ENCODE peak calls at places on chromosomes 3 and 15, in ten cellular contexts. One of them, this sample, is unnamed.

GRCh38 chr3:37227870-37228549 is 53.6 kb upstream of the LRRFIP2 start:
- DNase-seq in AG04450: no peak
- DNase-seq in brain microvascular endothelial cell: no peak
- DNase-seq in cardiac fibroblast: no peak
- DNase-seq in HCT116: no peak
- DNase-seq in GM12865: no peak
- DNase-seq in endothelial cell: no peak
- DNase-seq in HFFc6: no peak
- DNase-seq in GM06990: no peak
- DNase-seq in GM10248: no peak
- DNase-seq in this sample: no peak

GRCh38 chr15:48486228-48486627 is 155.0 kb downstream of the DUT start:
- DNase-seq in HFFc6: no peak
- DNase-seq in HCT116: no peak
- DNase-seq in cardiac fibroblast: no peak
- DNase-seq in AG04450: no peak
- DNase-seq in GM12865: peak; percentile 5
- DNase-seq in endothelial cell: no peak
- DNase-seq in GM06990: no peak
- DNase-seq in brain microvascular endothelial cell: no peak
- DNase-seq in GM10248: no peak
- DNase-seq in this sample: no peak

GRCh38 chr3:52973806-52974205 is 72.1 kb downstream of the SFMBT1 start:
- DNase-seq in GM06990: no peak
- DNase-seq in cardiac fibroblast: no peak
- DNase-seq in endothelial cell: no peak
- DNase-seq in AG04450: no peak
- DNase-seq in brain microvascular endothelial cell: no peak
- DNase-seq in HCT116: no peak
- DNase-seq in HFFc6: peak; percentile 7
- DNase-seq in GM12865: no peak
- DNase-seq in GM10248: no peak
- DNase-seq in this sample: no peak

GRCh38 chr15:93983501-93983900 is 247.9 kb upstream of the MCTP2 start:
- DNase-seq in brain microvascular endothelial cell: no peak
- DNase-seq in GM10248: no peak
- DNase-seq in HCT116: no peak
- DNase-seq in AG04450: no peak
- DNase-seq in GM12865: no peak
- DNase-seq in cardiac fibroblast: no peak
- DNase-seq in GM06990: no peak
- DNase-seq in endothelial cell: no peak
- DNase-seq in HFFc6: no peak
- DNase-seq in this sample: no peak

GRCh38 chr3:118171236-118171852 is 863.3 kb downstream of the IGSF11 start:
- DNase-seq in brain microvascular endothelial cell: no peak
- DNase-seq in cardiac fibroblast: no peak
- DNase-seq in HCT116: no peak
- DNase-seq in GM10248: no peak
- DNase-seq in GM12865: no peak
- DNase-seq in HFFc6: no peak
- DNase-seq in endothelial cell: no peak
- DNase-seq in GM06990: no peak
- DNase-seq in AG04450: no peak
- DNase-seq in this sample: no peak

GRCh38 chr3:101842245-101842934 is 6.9 kb upstream of the NFKBIZ start:
- DNase-seq in cardiac fibroblast: no peak
- DNase-seq in HFFc6: no peak
- DNase-seq in brain microvascular endothelial cell: no peak
- DNase-seq in GM12865: no peak
- DNase-seq in GM10248: no peak
- DNase-seq in AG04450: no peak
- DNase-seq in GM06990: no peak
- DNase-seq in HCT116: no peak
- DNase-seq in endothelial cell: no peak
- DNase-seq in this sample: no peak

GRCh38 chr3:150610785-150611184 is 7.7 kb downstream of the SELENOT start:
- DNase-seq in GM12865: no peak
- DNase-seq in brain microvascular endothelial cell: no peak
- DNase-seq in HFFc6: peak; percentile 17
- DNase-seq in GM06990: no peak
- DNase-seq in HCT116: no peak
- DNase-seq in GM10248: no peak
- DNase-seq in cardiac fibroblast: peak; percentile 35
- DNase-seq in AG04450: no peak
- DNase-seq in endothelial cell: no peak
- DNase-seq in this sample: no peak

GRCh38 chr15:92763459-92763858 is 107.9 kb upstream of the FAM174B start:
- DNase-seq in GM12865: peak; percentile 5
- DNase-seq in HCT116: no peak
- DNase-seq in AG04450: no peak
- DNase-seq in HFFc6: no peak
- DNase-seq in brain microvascular endothelial cell: no peak
- DNase-seq in GM06990: peak; percentile 6
- DNase-seq in cardiac fibroblast: no peak
- DNase-seq in GM10248: no peak
- DNase-seq in endothelial cell: no peak
- DNase-seq in this sample: no peak

GRCh38 chr3:30370681-30371271 is 235.6 kb upstream of the TGFBR2 start:
- DNase-seq in cardiac fibroblast: peak; percentile 69
- DNase-seq in brain microvascular endothelial cell: no peak
- DNase-seq in GM10248: no peak
- DNase-seq in HCT116: no peak
- DNase-seq in GM12865: no peak
- DNase-seq in endothelial cell: no peak
- DNase-seq in AG04450: no peak
- DNase-seq in GM06990: no peak
- DNase-seq in HFFc6: peak; percentile 49
- DNase-seq in this sample: no peak

GRCh38 chr3:31893174-31893573 is 87.9 kb downstream of the OSBPL10 start:
- DNase-seq in endothelial cell: no peak
- DNase-seq in HCT116: no peak
- DNase-seq in AG04450: no peak
- DNase-seq in HFFc6: no peak
- DNase-seq in GM10248: no peak
- DNase-seq in brain microvascular endothelial cell: no peak
- DNase-seq in GM12865: no peak
- DNase-seq in GM06990: no peak
- DNase-seq in cardiac fibroblast: peak; percentile 38
- DNase-seq in this sample: no peak

GRCh38 chr3:13932578-13933295 is 52.9 kb upstream of the WNT7A start:
- DNase-seq in GM06990: no peak
- DNase-seq in AG04450: no peak
- DNase-seq in HCT116: no peak
- DNase-seq in HFFc6: no peak
- DNase-seq in GM10248: no peak
- DNase-seq in endothelial cell: no peak
- DNase-seq in brain microvascular endothelial cell: no peak
- DNase-seq in GM12865: no peak
- DNase-seq in cardiac fibroblast: no peak
- DNase-seq in this sample: no peak

GRCh38 chr3:13931172-13931571 is 51.3 kb upstream of the WNT7A start:
- DNase-seq in GM12865: no peak
- DNase-seq in endothelial cell: no peak
- DNase-seq in brain microvascular endothelial cell: no peak
- DNase-seq in cardiac fibroblast: no peak
- DNase-seq in HFFc6: no peak
- DNase-seq in GM06990: no peak
- DNase-seq in HCT116: no peak
- DNase-seq in GM10248: no peak
- DNase-seq in AG04450: no peak
- DNase-seq in this sample: no peak

GRCh38 chr3:13927295-13927694 is 47.4 kb upstream of the WNT7A start:
- DNase-seq in cardiac fibroblast: no peak
- DNase-seq in HCT116: peak; percentile 3
- DNase-seq in GM10248: no peak
- DNase-seq in HFFc6: no peak
- DNase-seq in endothelial cell: no peak
- DNase-seq in AG04450: no peak
- DNase-seq in GM12865: no peak
- DNase-seq in brain microvascular endothelial cell: no peak
- DNase-seq in GM06990: no peak
- DNase-seq in this sample: no peak
- TF ChIP-seq CTCF in cardiac fibroblast: peak; percentile 3
- TF ChIP-seq CTCF in HCT116: peak; percentile 23
- TF ChIP-seq CTCF in GM10248: no peak
- TF ChIP-seq CTCF in HFFc6: peak; percentile 46
- TF ChIP-seq CTCF in endothelial cell: no peak
- TF ChIP-seq CTCF in AG04450: peak; percentile 6
- TF ChIP-seq CTCF in GM12865: no peak
- TF ChIP-seq CTCF in brain microvascular endothelial cell: peak; percentile 7
- TF ChIP-seq CTCF in GM06990: peak; percentile 5
- TF ChIP-seq CTCF in this sample: no peak

GRCh38 chr15:64361259-64361658 is 5.3 kb upstream of the CSNK1G1 start:
- DNase-seq in brain microvascular endothelial cell: no peak
- DNase-seq in GM10248: no peak
- DNase-seq in HCT116: no peak
- DNase-seq in GM06990: no peak
- DNase-seq in GM12865: no peak
- DNase-seq in endothelial cell: no peak
- DNase-seq in AG04450: no peak
- DNase-seq in HFFc6: no peak
- DNase-seq in cardiac fibroblast: no peak
- DNase-seq in this sample: no peak

GRCh38 chr15:64354683-64355558 is 1.1 kb downstream of the CSNK1G1 start:
- DNase-seq in endothelial cell: no peak
- DNase-seq in cardiac fibroblast: peak; percentile 10
- DNase-seq in GM12865: peak; percentile 17
- DNase-seq in HFFc6: no peak
- DNase-seq in GM06990: no peak
- DNase-seq in GM10248: no peak
- DNase-seq in HCT116: no peak
- DNase-seq in brain microvascular endothelial cell: no peak
- DNase-seq in AG04450: no peak
- DNase-seq in this sample: no peak

GRCh38 chr15:64351265-64351664 is 4.7 kb downstream of the CSNK1G1 start:
- DNase-seq in cardiac fibroblast: no peak
- DNase-seq in GM12865: no peak
- DNase-seq in HCT116: no peak
- DNase-seq in GM06990: no peak
- DNase-seq in GM10248: no peak
- DNase-seq in HFFc6: peak; percentile 7
- DNase-seq in endothelial cell: no peak
- DNase-seq in AG04450: no peak
- DNase-seq in brain microvascular endothelial cell: no peak
- DNase-seq in this sample: no peak

GRCh38 chr15:64355559-64356442 is at the start of gene CSNK1G1:
- DNase-seq in AG04450: peak; percentile 95
- DNase-seq in HCT116: peak; percentile 91
- DNase-seq in GM10248: peak; percentile 94
- DNase-seq in GM12865: peak; percentile 96
- DNase-seq in endothelial cell: peak; percentile 93
- DNase-seq in GM06990: peak; percentile 90
- DNase-seq in brain microvascular endothelial cell: peak; percentile 97
- DNase-seq in cardiac fibroblast: peak; percentile 99
- DNase-seq in HFFc6: peak; percentile 95
- DNase-seq in this sample: peak; percentile 89

DNA sequence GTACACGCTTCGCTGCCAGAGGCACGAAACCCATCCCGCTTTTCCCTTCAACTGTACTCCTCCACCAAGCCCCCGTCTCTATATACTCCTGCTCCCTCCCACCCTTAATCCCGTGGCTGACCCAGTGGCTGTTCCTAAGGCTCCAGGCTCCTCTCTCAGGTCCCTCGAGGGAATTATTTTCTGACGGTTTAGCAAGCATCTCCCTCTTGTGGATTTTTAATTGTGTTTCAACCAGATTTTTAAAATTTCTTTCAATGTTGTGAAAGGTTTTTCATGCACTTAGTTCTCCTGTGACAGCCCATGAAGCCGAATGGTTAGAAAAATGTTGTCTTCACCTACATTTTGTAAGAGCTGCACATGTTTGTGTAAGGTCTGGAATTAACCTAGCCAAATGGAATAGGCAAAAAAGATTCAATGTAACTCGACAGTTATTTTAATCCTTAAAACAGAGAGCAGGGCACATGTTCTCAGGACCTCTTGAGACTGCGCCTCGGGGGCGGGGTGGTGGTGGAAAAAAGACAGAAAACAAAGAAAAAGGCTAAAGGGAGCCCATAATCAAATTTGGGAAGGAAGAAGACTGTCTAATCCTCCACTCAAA is 569 bp upstream of the CSNK1G1 start:
- DNase-seq in GM06990: no peak
- DNase-seq in GM10248: peak; percentile 27
- DNase-seq in endothelial cell: no peak
- DNase-seq in HCT116: peak; percentile 61
- DNase-seq in GM12865: no peak
- DNase-seq in brain microvascular endothelial cell: peak; percentile 85
- DNase-seq in HFFc6: peak; percentile 86
- DNase-seq in AG04450: peak; percentile 45
- DNase-seq in cardiac fibroblast: peak; percentile 96
- DNase-seq in this sample: no peak
- TF ChIP-seq CTCF in GM06990: peak; percentile 9
- TF ChIP-seq CTCF in GM10248: peak; percentile 32
- TF ChIP-seq CTCF in endothelial cell: no peak
- TF ChIP-seq CTCF in HCT116: peak; percentile 87
- TF ChIP-seq CTCF in GM12865: no peak
- TF ChIP-seq CTCF in brain microvascular endothelial cell: peak; percentile 56
- TF ChIP-seq CTCF in HFFc6: peak; percentile 81
- TF ChIP-seq CTCF in AG04450: peak; percentile 61
- TF ChIP-seq CTCF in cardiac fibroblast: peak; percentile 26
- TF ChIP-seq CTCF in this sample: peak; percentile 25

DNA sequence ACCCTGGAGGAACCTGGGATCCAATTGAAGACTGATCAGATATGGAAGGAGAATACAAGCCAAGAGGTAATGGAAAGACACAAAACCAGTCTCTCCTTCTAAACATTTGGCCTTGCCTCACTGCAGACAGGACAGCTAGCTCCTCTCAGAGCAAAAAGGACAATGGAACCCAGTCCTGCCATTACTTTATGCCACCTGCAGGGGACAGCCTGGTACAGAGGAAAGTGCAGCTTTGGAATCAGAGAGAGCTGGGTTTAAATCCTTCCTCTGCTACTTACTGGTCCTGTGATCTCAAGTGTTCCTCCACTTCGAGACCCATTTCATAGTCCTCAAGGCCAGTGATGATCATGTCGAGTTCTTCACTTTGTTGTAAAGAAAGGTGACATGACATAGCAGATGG is 159.4 kb upstream of the SMAD3 start:
- DNase-seq in GM06990: no peak
- DNase-seq in HFFc6: no peak
- DNase-seq in endothelial cell: no peak
- DNase-seq in cardiac fibroblast: no peak
- DNase-seq in HCT116: no peak
- DNase-seq in GM10248: no peak
- DNase-seq in AG04450: no peak
- DNase-seq in GM12865: no peak
- DNase-seq in brain microvascular endothelial cell: no peak
- DNase-seq in this sample: no peak
- TF ChIP-seq CTCF in GM06990: no peak
- TF ChIP-seq CTCF in HFFc6: peak; percentile 54
- TF ChIP-seq CTCF in endothelial cell: peak; percentile 32
- TF ChIP-seq CTCF in cardiac fibroblast: peak; percentile 16
- TF ChIP-seq CTCF in HCT116: no peak
- TF ChIP-seq CTCF in GM10248: no peak
- TF ChIP-seq CTCF in AG04450: no peak
- TF ChIP-seq CTCF in GM12865: no peak
- TF ChIP-seq CTCF in brain microvascular endothelial cell: peak; percentile 32
- TF ChIP-seq CTCF in this sample: peak; percentile 31

DNA sequence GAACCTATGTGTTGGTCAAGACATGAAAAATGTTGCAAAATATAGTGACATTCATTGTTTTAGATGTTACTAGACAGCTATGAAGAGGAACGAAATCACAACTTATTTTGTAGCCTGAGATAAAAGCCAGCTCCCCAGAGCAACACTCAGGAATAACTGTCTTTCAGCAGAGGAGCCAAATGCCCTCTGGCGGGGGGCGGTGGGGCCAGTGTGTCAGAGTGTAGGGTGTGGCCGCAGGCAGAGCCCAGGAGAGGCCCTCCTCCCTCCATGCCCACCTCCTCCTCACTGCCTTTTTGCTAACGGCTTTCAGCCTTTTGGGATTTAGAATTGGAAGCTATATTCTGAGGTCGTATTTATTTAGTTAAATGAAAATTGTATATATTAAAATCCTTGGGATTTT is 16.9 kb downstream of the APOD start:
- DNase-seq in endothelial cell: no peak
- DNase-seq in HCT116: no peak
- DNase-seq in HFFc6: no peak
- DNase-seq in GM12865: no peak
- DNase-seq in AG04450: no peak
- DNase-seq in GM06990: no peak
- DNase-seq in brain microvascular endothelial cell: no peak
- DNase-seq in cardiac fibroblast: no peak
- DNase-seq in GM10248: no peak
- DNase-seq in this sample: no peak
- TF ChIP-seq CTCF in endothelial cell: no peak
- TF ChIP-seq CTCF in HCT116: no peak
- TF ChIP-seq CTCF in HFFc6: no peak
- TF ChIP-seq CTCF in GM12865: no peak
- TF ChIP-seq CTCF in AG04450: no peak
- TF ChIP-seq CTCF in GM06990: no peak
- TF ChIP-seq CTCF in brain microvascular endothelial cell: no peak
- TF ChIP-seq CTCF in cardiac fibroblast: no peak
- TF ChIP-seq CTCF in GM10248: no peak
- TF ChIP-seq CTCF in this sample: no peak